ENCODE peak calls at places on chromosomes 13 and 19, in five cellular contexts. One of them, this sample, is unnamed. For H3K4me1 and H3K27me3, the result is how much of the 10 kb centered on the place peaks cover.

GRCh38 chr19:4012092-4012974 is 4.8 kb downstream of the PIAS4 start:
- DNase-seq in thoracic aorta: no peak
- DNase-seq in uterus: no peak
- DNase-seq in neural progenitor cell: no peak
- DNase-seq in GM23248: no peak
- DNase-seq in this sample: no peak

GRCh38 chr13:96551540-96551939 is 442.7 kb downstream of the OXGR1 start:
- DNase-seq in uterus: no peak
- DNase-seq in thoracic aorta: no peak
- DNase-seq in neural progenitor cell: no peak
- DNase-seq in GM23248: no peak
- DNase-seq in this sample: no peak

GRCh38 chr13:36475468-36475867 is 43.2 kb downstream of the CCNA1 start:
- DNase-seq in GM23248: no peak
- DNase-seq in thoracic aorta: no peak
- DNase-seq in uterus: no peak
- DNase-seq in neural progenitor cell: peak
- DNase-seq in this sample: no peak

GRCh38 chr19:56126983-56127780 is 6.1 kb upstream of the ZNF787 start:
- DNase-seq in neural progenitor cell: no peak
- DNase-seq in uterus: no peak
- DNase-seq in thoracic aorta: no peak
- DNase-seq in GM23248: no peak
- DNase-seq in this sample: no peak

GRCh38 chr13:109605846-109606245 is 180.5 kb downstream of the IRS2 start:
- DNase-seq in uterus: no peak
- DNase-seq in thoracic aorta: no peak
- DNase-seq in GM23248: no peak
- DNase-seq in neural progenitor cell: no peak
- DNase-seq in this sample: no peak

GRCh38 chr19:16373539-16373938 is 48.9 kb downstream of the KLF2 start:
- DNase-seq in neural progenitor cell: no peak
- DNase-seq in uterus: peak
- DNase-seq in GM23248: peak
- DNase-seq in thoracic aorta: no peak
- DNase-seq in this sample: no peak

GRCh38 chr13:91304740-91305139 is 42.7 kb upstream of the MIR17HG start:
- DNase-seq in GM23248: no peak
- DNase-seq in neural progenitor cell: no peak
- DNase-seq in uterus: no peak
- DNase-seq in thoracic aorta: no peak
- DNase-seq in this sample: no peak

GRCh38 chr13:98490866-98491265 is 86.0 kb downstream of the STK24 start:
- DNase-seq in uterus: no peak
- DNase-seq in GM23248: no peak
- DNase-seq in thoracic aorta: no peak
- DNase-seq in neural progenitor cell: no peak
- DNase-seq in this sample: no peak

GRCh38 chr19:3855321-3855720 is 13.5 kb downstream of the ZFR2 start:
- DNase-seq in thoracic aorta: no peak
- DNase-seq in GM23248: no peak
- DNase-seq in neural progenitor cell: no peak
- DNase-seq in uterus: no peak
- DNase-seq in this sample: no peak

GRCh38 chr13:31587696-31588266 is 151.5 kb upstream of the RXFP2 start:
- DNase-seq in thoracic aorta: no peak
- DNase-seq in neural progenitor cell: no peak
- DNase-seq in uterus: no peak
- DNase-seq in GM23248: no peak
- DNase-seq in this sample: no peak

GRCh38 chr13:24671367-24672117 is 8.7 kb upstream of the ATP12A start:
- DNase-seq in neural progenitor cell: peak
- DNase-seq in uterus: peak
- DNase-seq in thoracic aorta: no peak
- DNase-seq in GM23248: peak
- DNase-seq in this sample: peak

GRCh38 chr19:48617146-48617937 is 1.6 kb downstream of the RPL18 start:
- DNase-seq in neural progenitor cell: no peak
- DNase-seq in GM23248: peak
- DNase-seq in thoracic aorta: no peak
- DNase-seq in uterus: no peak
- DNase-seq in this sample: no peak

GRCh38 chr19:4373601-4374441 is 26.5 kb downstream of the SH3GL1 start:
- DNase-seq in neural progenitor cell: no peak
- DNase-seq in uterus: no peak
- DNase-seq in GM23248: peak
- DNase-seq in thoracic aorta: no peak
- DNase-seq in this sample: no peak

GRCh38 chr19:55601127-55601526 is 1.0 kb downstream of the ZNF524 start:
- DNase-seq in GM23248: no peak
- DNase-seq in thoracic aorta: no peak
- DNase-seq in uterus: no peak
- DNase-seq in neural progenitor cell: no peak
- DNase-seq in this sample: no peak

GRCh38 chr19:13864513-13865242 is 12.3 kb upstream of the NANOS3 start:
- DNase-seq in thoracic aorta: no peak
- DNase-seq in GM23248: no peak
- DNase-seq in uterus: no peak
- DNase-seq in neural progenitor cell: no peak
- DNase-seq in this sample: peak

DNA sequence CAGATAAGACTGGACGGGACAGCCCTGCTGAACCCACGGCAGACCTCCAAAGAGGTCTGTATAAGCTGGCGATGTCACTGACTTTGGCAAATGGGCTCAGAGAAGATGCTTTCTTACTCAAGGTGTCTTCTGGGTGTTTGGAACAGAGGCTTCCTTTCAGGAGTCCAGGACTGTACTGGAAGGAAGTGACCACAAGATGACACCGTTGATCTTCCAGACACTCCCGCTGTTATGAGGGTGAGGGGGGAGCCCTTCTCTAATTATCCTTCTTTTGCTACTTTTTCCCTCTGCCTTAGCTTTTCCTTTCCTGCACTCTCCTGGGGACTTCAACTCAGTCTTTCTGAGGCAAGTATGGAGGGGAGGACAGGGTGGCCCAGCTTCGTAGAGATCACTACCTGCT is 65.2 kb upstream of the ZNF599 start:
- DNase-seq in uterus: no peak
- DNase-seq in GM23248: peak
- DNase-seq in neural progenitor cell: peak
- DNase-seq in thoracic aorta: no peak
- DNase-seq in this sample: no peak
- H3K4me3 ChIP-seq in uterus: no peak
- H3K4me3 ChIP-seq in GM23248: no peak
- H3K4me3 ChIP-seq in neural progenitor cell: peak
- H3K4me3 ChIP-seq in thoracic aorta: no peak
- H3K4me3 ChIP-seq in this sample: no peak

GRCh38 chr13:33195693-33196464 is 89.7 kb downstream of the STARD13 start:
- DNase-seq in GM23248: no peak
- DNase-seq in uterus: no peak
- DNase-seq in neural progenitor cell: no peak
- DNase-seq in thoracic aorta: no peak
- DNase-seq in this sample: no peak
- H3K4me1 ChIP-seq in GM23248: under half
- H3K4me1 ChIP-seq in uterus: under half
- H3K4me1 ChIP-seq in neural progenitor cell: under half
- H3K4me1 ChIP-seq in thoracic aorta: under half
- H3K4me1 ChIP-seq in this sample: under half

GRCh38 chr13:51261610-51262249 is 39.5 kb downstream of the FAM124A start:
- DNase-seq in neural progenitor cell: no peak
- DNase-seq in GM23248: no peak
- DNase-seq in thoracic aorta: no peak
- DNase-seq in uterus: no peak
- DNase-seq in this sample: no peak

GRCh38 chr13:51259359-51259645 is 37.1 kb downstream of the FAM124A start:
- DNase-seq in uterus: no peak
- DNase-seq in neural progenitor cell: no peak
- DNase-seq in GM23248: no peak
- DNase-seq in thoracic aorta: no peak
- DNase-seq in this sample: no peak

GRCh38 chr13:51258612-51259358 is 36.6 kb downstream of the FAM124A start:
- DNase-seq in GM23248: no peak
- DNase-seq in thoracic aorta: no peak
- DNase-seq in neural progenitor cell: no peak
- DNase-seq in uterus: no peak
- DNase-seq in this sample: no peak

GRCh38 chr13:51262501-51263211 is 40.5 kb downstream of the FAM124A start:
- DNase-seq in GM23248: no peak
- DNase-seq in uterus: no peak
- DNase-seq in neural progenitor cell: peak
- DNase-seq in thoracic aorta: no peak
- DNase-seq in this sample: no peak

GRCh38 chr13:51260154-51260553 is 38.0 kb downstream of the FAM124A start:
- DNase-seq in neural progenitor cell: no peak
- DNase-seq in GM23248: no peak
- DNase-seq in uterus: no peak
- DNase-seq in thoracic aorta: no peak
- DNase-seq in this sample: no peak
- H3K27me3 ChIP-seq in neural progenitor cell: under half
- H3K27me3 ChIP-seq in GM23248: under half
- H3K27me3 ChIP-seq in uterus: under half
- H3K27me3 ChIP-seq in thoracic aorta: under half
- H3K27me3 ChIP-seq in this sample: under half

DNA sequence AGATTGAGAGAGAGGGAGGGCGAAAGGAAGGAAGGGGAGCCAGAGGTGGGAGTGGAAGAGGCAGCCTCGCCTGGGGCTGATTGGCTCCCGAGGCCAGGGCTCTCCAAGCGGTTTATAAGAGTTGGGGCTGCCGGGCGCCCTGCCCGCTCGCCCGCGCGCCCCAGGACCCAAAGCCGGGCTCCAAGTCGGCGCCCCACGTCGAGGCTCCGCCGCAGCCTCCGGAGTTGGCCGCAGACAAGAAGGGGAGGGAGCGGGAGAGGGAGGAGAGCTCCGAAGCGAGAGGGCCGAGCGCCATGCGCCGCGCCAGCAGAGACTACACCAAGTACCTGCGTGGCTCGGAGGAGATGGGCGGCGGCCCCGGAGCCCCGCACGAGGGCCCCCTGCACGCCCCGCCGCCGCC is at the start of gene TNFSF11:
- DNase-seq in uterus: no peak
- DNase-seq in thoracic aorta: no peak
- DNase-seq in neural progenitor cell: peak
- DNase-seq in GM23248: no peak
- DNase-seq in this sample: no peak
- H3K4me3 ChIP-seq in uterus: no peak
- H3K4me3 ChIP-seq in thoracic aorta: peak
- H3K4me3 ChIP-seq in neural progenitor cell: peak
- H3K4me3 ChIP-seq in GM23248: no peak
- H3K4me3 ChIP-seq in this sample: peak

GRCh38 chr13:21039097-21039800 is 22.1 kb downstream of the LATS2 start:
- DNase-seq in thoracic aorta: no peak
- DNase-seq in neural progenitor cell: no peak
- DNase-seq in uterus: no peak
- DNase-seq in GM23248: no peak
- DNase-seq in this sample: no peak
- H3K4me1 ChIP-seq in thoracic aorta: under half
- H3K4me1 ChIP-seq in neural progenitor cell: under half
- H3K4me1 ChIP-seq in uterus: under half
- H3K4me1 ChIP-seq in GM23248: under half
- H3K4me1 ChIP-seq in this sample: under half

DNA sequence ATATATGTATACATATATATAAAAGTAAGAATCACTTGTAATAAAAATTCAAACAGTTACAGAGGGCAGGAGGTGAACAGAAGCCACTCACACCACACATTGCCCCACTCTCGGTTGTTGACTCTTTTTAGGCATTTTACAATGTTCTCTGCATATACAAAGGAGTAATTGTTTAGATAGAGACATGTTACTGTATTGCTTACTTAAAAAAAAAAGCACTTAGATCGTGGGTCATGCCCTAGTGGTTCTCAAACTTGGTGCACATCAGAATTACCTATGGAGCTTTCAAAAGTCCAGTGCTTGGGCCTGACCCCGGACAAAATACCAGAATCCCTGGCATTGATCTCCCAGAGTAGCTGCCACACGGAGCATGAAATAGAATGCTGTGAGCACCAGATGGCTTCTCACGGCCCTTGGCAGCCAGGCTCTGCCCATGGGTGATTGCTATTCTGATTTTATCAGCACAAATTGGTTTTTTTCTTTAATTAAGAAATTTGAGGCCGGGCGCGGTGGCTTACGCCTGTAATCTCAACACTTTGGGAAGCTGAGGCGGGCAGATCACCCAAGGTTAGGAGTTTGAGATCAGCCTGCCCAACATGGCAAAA is 20.0 kb downstream of the ACP7 start:
- DNase-seq in thoracic aorta: no peak
- DNase-seq in GM23248: no peak
- DNase-seq in neural progenitor cell: no peak
- DNase-seq in uterus: no peak
- DNase-seq in this sample: no peak
- H3K27me3 ChIP-seq in thoracic aorta: under half
- H3K27me3 ChIP-seq in GM23248: under half
- H3K27me3 ChIP-seq in neural progenitor cell: under half
- H3K27me3 ChIP-seq in uterus: under half
- H3K27me3 ChIP-seq in this sample: under half

GRCh38 chr13:75308222-75308621 is 173.7 kb downstream of the TBC1D4 start:
- DNase-seq in thoracic aorta: no peak
- DNase-seq in uterus: no peak
- DNase-seq in GM23248: no peak
- DNase-seq in neural progenitor cell: no peak
- DNase-seq in this sample: no peak

GRCh38 chr13:75303295-75303694 is 178.7 kb downstream of the TBC1D4 start:
- DNase-seq in GM23248: no peak
- DNase-seq in neural progenitor cell: no peak
- DNase-seq in thoracic aorta: no peak
- DNase-seq in uterus: no peak
- DNase-seq in this sample: no peak

GRCh38 chr13:75310005-75310580 is 171.9 kb downstream of the TBC1D4 start:
- DNase-seq in thoracic aorta: no peak
- DNase-seq in neural progenitor cell: no peak
- DNase-seq in GM23248: no peak
- DNase-seq in uterus: no peak
- DNase-seq in this sample: no peak

GRCh38 chr13:75305057-75305456 is 176.9 kb downstream of the TBC1D4 start:
- DNase-seq in GM23248: no peak
- DNase-seq in uterus: no peak
- DNase-seq in neural progenitor cell: no peak
- DNase-seq in thoracic aorta: no peak
- DNase-seq in this sample: no peak

DNA sequence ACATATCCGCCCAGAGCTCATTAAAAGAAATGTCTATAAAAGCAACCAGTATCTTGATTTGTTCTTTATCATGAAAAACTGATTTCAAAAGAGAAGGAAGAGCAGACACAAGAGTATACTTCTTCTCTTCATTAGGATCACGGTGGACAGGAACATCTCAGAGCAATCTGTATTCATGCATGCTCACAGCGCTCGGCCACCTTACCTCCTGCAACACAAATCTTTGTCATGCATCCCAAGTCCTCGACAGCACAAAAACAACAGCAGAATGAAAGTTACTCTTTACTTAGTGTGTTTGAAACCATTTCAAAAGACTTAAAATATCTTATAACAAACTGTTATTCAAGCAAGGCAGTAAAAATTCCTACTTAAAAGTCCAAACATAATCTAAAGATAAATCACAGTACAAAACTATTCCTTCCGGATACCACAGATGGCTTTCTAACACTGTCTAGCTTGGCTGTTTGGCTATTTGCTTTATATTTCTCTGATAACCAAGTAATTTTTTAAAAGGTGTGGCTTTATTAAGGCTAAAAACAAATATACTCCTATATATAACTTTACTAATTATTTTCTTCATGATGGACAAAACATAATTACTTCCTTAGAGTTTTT is 174.5 kb downstream of the TBC1D4 start:
- DNase-seq in GM23248: no peak
- DNase-seq in neural progenitor cell: no peak
- DNase-seq in uterus: no peak
- DNase-seq in thoracic aorta: no peak
- DNase-seq in this sample: no peak
- H3K4me3 ChIP-seq in GM23248: no peak
- H3K4me3 ChIP-seq in neural progenitor cell: no peak
- H3K4me3 ChIP-seq in uterus: no peak
- H3K4me3 ChIP-seq in thoracic aorta: no peak
- H3K4me3 ChIP-seq in this sample: no peak

This sample was measured in RWPE2.